ENCODE peak calls at places on chromosome 21, in four cellular contexts. L is EL, A is Caki2, G is HS-5. X is an unnamed sample.

GRCh38 chr21:36471254-36471723 is 8.6 kb downstream of the CLDN14 start:
- DNase-seq in L (no peak), A (peak; percentile 68), G (no peak), X (no peak)

GRCh38 chr21:31557421-31557955 is 102.0 kb upstream of the SOD1 start:
- DNase-seq in L (no peak), A (no peak), G (no peak), X (peak; percentile 25)

GRCh38 chr21:28587748-28588147 is 404.9 kb downstream of the LTN1 start:
- DNase-seq in L (peak; percentile 23), A (no peak), G (no peak), X (no peak)

GRCh38 chr21:16377857-16378256 is 648.1 kb downstream of the USP25 start:
- DNase-seq in L (no peak), A (no peak), G (no peak), X (no peak)

GRCh38 chr21:43368685-43369084 is 58.2 kb downstream of the SIK1 start:
- DNase-seq in L (no peak), A (no peak), G (no peak), X (no peak)

GRCh38 chr21:34073749-34074282 is 438 bp downstream of the MRPS6 start:
- DNase-seq in L (peak; percentile 35), A (no peak), G (no peak), X (peak; percentile 63)

GRCh38 chr21:39094847-39095525 is 88.3 kb downstream of the PSMG1 start:
- DNase-seq in L (peak; percentile 27), A (peak; percentile 66), G (no peak), X (no peak)

GRCh38 chr21:29189358-29189757 is 58.9 kb downstream of the MAP3K7CL start:
- DNase-seq in L (peak; percentile 52), A (no peak), G (no peak), X (no peak)

GRCh38 chr21:30336596-30336995 is 898 bp downstream of the KRTAP27-1 start:
- DNase-seq in L (no peak), A (no peak), G (peak; percentile 10), X (no peak)

GRCh38 chr21:45220106-45220505 is 67.6 kb downstream of the POFUT2 start:
- DNase-seq in L (no peak), A (no peak), G (no peak), X (no peak)

GRCh38 chr21:19607983-19608668 is 1204.5 kb upstream of the TMPRSS15 start:
- DNase-seq in L (no peak), A (peak; percentile 65), G (no peak), X (no peak)

GRCh38 chr21:45409466-45410150 is 4.6 kb downstream of the COL18A1 start:
- DNase-seq in L (no peak), A (peak; percentile 29), G (no peak), X (no peak)

X was measured in activated B cell treated with CpG ODN at 0.5 μM for 24 hours.